ENCODE peak calls at places on chromosomes 4 and X, in six cellular contexts. J, M, D, S, Y and N are unnamed samples.

GRCh38 chr4:148415500-148415899 is 26.7 kb downstream of the NR3C2 start:
- DNase-seq in S (peak), Y (no peak), D (no peak), M (no peak), J (peak), N (no peak)

GRCh38 chr4:31290836-31291235 is 570.7 kb downstream of the PCDH7 start:
- DNase-seq in M (peak), D (no peak), Y (peak), S (peak), J (no peak), N (no peak)

GRCh38 chr4:176340871-176341685 is 21.3 kb downstream of the SPCS3 start:
- DNase-seq in Y (no peak), J (peak), D (peak), M (no peak), S (peak), N (peak)

GRCh38 chr4:56007154-56007553 is 58.4 kb downstream of the CEP135 start:
- DNase-seq in M (no peak), Y (no peak), J (no peak), D (no peak), S (peak), N (no peak)

GRCh38 chr4:147938481-147938880 is 206.6 kb downstream of the ARHGAP10 start:
- DNase-seq in J (no peak), D (no peak), S (no peak), Y (no peak), M (no peak), N (peak)

GRCh38 chr4:2929469-2929868 is 33.7 kb downstream of the NOP14 start:
- DNase-seq in J (no peak), D (no peak), Y (no peak), S (no peak), M (no peak), N (no peak)

GRCh38 chr4:181877329-181877848 is 365.8 kb upstream of the TENM3 start:
- DNase-seq in Y (no peak), D (no peak), M (no peak), S (peak), J (peak), N (no peak)

GRCh38 chr4:2570551-2571222 is 34.2 kb downstream of the FAM193A start:
- DNase-seq in Y (no peak), D (no peak), M (no peak), S (no peak), J (no peak), N (no peak)

GRCh38 chrX:56766554-56767412 is 37.7 kb downstream of the NBDY start:
- DNase-seq in M (peak), D (peak), J (peak), Y (peak), S (peak), N (no peak)

GRCh38 chr4:52714597-52715254 is 36.5 kb downstream of the ERVMER34-1 start:
- DNase-seq in Y (no peak), D (no peak), M (no peak), J (no peak), S (peak), N (no peak)

GRCh38 chrX:40169193-40170086 is 71.7 kb upstream of the BCOR start:
- DNase-seq in S (peak), Y (peak), D (peak), J (peak), M (peak), N (no peak)

GRCh38 chr4:161702287-161702686 is 461.5 kb downstream of the FSTL5 start:
- DNase-seq in M (no peak), Y (no peak), D (no peak), J (no peak), S (no peak), N (no peak)

GRCh38 chr4:181308476-181309170 is 934.6 kb upstream of the TENM3 start:
- DNase-seq in D (no peak), M (no peak), J (no peak), Y (no peak), S (no peak), N (no peak)

GRCh38 chrX:10021461-10022272 is 54.5 kb downstream of the CLDN34 start:
- DNase-seq in S (peak), Y (no peak), M (no peak), J (peak), D (peak), N (no peak)

GRCh38 chrX:118975831-118976598 is 1.6 kb downstream of the LONRF3 start:
- DNase-seq in S (peak), J (peak), D (peak), M (no peak), Y (no peak), N (no peak)

GRCh38 chrX:119105826-119106225 is 21.8 kb downstream of the KIAA1210 start:
- DNase-seq in D (peak), J (peak), Y (no peak), S (no peak), M (no peak), N (no peak)

GRCh38 chr4:2848449-2848848 is 4.8 kb downstream of the ADD1 start:
- DNase-seq in J (peak), D (no peak), M (no peak), S (peak), Y (no peak), N (no peak)

GRCh38 chr4:128653514-128654420 is 155.7 kb upstream of the JADE1 start:
- DNase-seq in S (peak), J (peak), Y (no peak), D (peak), M (no peak), N (peak)
- H4K8ac ChIP-seq in S (no peak), J (no peak), Y (no peak), D (no peak), M (no peak), N (no peak)

GRCh38 chr4:120963449-120963848 is 40.9 kb upstream of the PRDM5 start:
- DNase-seq in D (no peak), S (no peak), Y (no peak), J (no peak), M (no peak), N (no peak)

GRCh38 chr4:120964596-120964995 is 42.1 kb upstream of the PRDM5 start:
- DNase-seq in S (peak), D (no peak), J (no peak), M (no peak), Y (no peak), N (peak)

GRCh38 chr4:120960868-120961267 is 38.3 kb upstream of the PRDM5 start:
- DNase-seq in D (no peak), J (no peak), M (no peak), Y (no peak), S (no peak), N (no peak)

DNA sequence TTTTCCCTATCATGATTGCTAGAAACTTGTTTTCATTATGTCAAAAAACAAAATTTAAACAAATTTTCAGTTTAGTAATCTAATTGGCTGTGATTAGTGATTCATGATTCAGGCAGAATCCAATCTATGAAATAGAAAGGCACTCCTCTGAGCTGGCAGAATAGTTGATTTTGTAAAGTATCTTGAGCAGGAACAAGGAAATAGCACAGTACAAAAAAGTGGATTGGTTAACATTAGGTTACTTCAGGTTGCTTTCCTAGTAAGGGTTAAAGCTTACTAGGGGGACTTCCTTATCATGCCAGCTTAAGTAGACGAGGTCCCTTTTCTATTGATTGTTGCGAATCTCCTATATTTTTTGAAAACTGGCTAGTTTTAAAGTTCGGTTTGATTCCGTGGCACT is 43.4 kb upstream of the PRDM5 start:
- DNase-seq in M (no peak), S (no peak), D (no peak), Y (no peak), J (no peak), N (no peak)
- H2BK15ac ChIP-seq in M (no peak), S (no peak), D (no peak), Y (no peak), J (no peak), N (no peak)

GRCh38 chrX:101388604-101389003 is 2.2 kb upstream of the RPL36A start:
- DNase-seq in D (no peak), J (no peak), S (no peak), Y (no peak), M (no peak), N (no peak)
- H3K4me2 ChIP-seq in D (no peak), J (no peak), S (no peak), Y (no peak), M (no peak), N (no peak)

GRCh38 chrX:154541896-154542722 is 4.5 kb downstream of the G6PD start:
- DNase-seq in M (no peak), J (peak), D (peak), Y (no peak), S (peak), N (no peak)
- H4K8ac ChIP-seq in M (no peak), J (peak), D (peak), Y (no peak), S (no peak), N (no peak)

GRCh38 chr4:22287626-22288025 is 228.2 kb downstream of the ADGRA3 start:
- DNase-seq in J (no peak), S (no peak), D (no peak), Y (no peak), M (no peak), N (no peak)
- H2BK15ac ChIP-seq in J (no peak), S (no peak), D (no peak), Y (no peak), M (no peak), N (no peak)

GRCh38 chr4:38236503-38236902 is 276.3 kb downstream of the PTTG2 start:
- DNase-seq in M (no peak), D (no peak), Y (peak), S (no peak), J (no peak), N (no peak)
- H3K4me2 ChIP-seq in M (no peak), D (no peak), Y (no peak), S (no peak), J (no peak), N (no peak)

DNA sequence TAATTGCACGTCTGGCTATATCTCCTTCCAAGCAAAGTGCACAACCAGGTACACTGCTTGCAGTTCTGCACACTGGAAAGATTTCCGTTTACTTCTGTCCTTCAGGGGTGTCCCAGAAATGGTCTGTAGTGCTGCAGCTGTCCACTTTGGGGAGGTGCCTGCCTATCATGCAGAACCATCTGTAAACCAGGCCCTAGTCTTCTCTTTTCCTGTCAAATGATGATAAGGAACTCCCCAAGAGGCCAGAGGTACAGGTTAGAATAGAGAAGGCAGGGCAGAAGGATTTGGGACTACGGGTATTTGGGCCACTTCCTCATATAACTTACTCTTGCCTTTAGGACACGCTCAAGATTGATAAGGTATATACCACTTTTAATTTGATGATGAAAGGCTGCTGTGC is 746.9 kb downstream of the FAT4 start:
- DNase-seq in M (no peak), Y (no peak), S (no peak), D (no peak), J (no peak), N (no peak)
- H4K8ac ChIP-seq in M (no peak), Y (no peak), S (no peak), D (no peak), J (no peak), N (no peak)